ENCODE peak calls at places on chromosome 12, in five cellular contexts. P is A549, B is SK-N-SH, N is transverse colon, D is tibial nerve. U is an unnamed sample.
A peak's percentile ranks its signal among the peaks of the same experiment; 100 is the strongest.

GRCh38 chr12:53096089-53096741 is 1.3 kb upstream of the IGFBP6 start:
- DNase-seq in B (no peak), N (peak; percentile 47), P (no peak), D (peak; percentile 84), U (peak; percentile 71)

GRCh38 chr12:106910202-106910601 is 45.5 kb upstream of the TMEM263 start:
- DNase-seq in P (no peak), D (no peak), N (no peak), B (no peak), U (no peak)

GRCh38 chr12:18403182-18403581 is 141.9 kb downstream of the PIK3C2G start:
- DNase-seq in B (no peak), N (no peak), D (no peak), P (no peak), U (no peak)

GRCh38 chr12:51320695-51321320 is 3.2 kb downstream of the BIN2 start:
- DNase-seq in N (peak; percentile 46), B (peak; percentile 56), P (no peak), D (no peak), U (no peak)

GRCh38 chr12:42143401-42144173 is 1.1 kb downstream of the GXYLT1 start:
- DNase-seq in N (no peak), D (no peak), B (peak; percentile 34), P (no peak), U (no peak)

GRCh38 chr12:100395811-100396210 is 38.9 kb downstream of the SLC17A8 start:
- DNase-seq in P (no peak), D (no peak), B (no peak), N (peak; percentile 51), U (no peak)

GRCh38 chr12:54692353-54692752 is 44.2 kb upstream of the DCD start:
- DNase-seq in P (no peak), D (no peak), N (no peak), B (no peak), U (no peak)

GRCh38 chr12:53489242-53489915 is 9.9 kb downstream of the MAP3K12 start:
- DNase-seq in B (no peak), D (no peak), N (no peak), P (no peak), U (peak; percentile 18)

GRCh38 chr12:29220632-29221336 is 71.7 kb downstream of the FAR2 start:
- DNase-seq in N (no peak), B (no peak), D (no peak), P (no peak), U (no peak)

GRCh38 chr12:45234134-45234865 is 18.4 kb downstream of the ANO6 start:
- DNase-seq in B (peak; percentile 33), N (no peak), D (no peak), P (peak; percentile 84), U (no peak)

GRCh38 chr12:56205445-56205844 is 16.2 kb upstream of the SMARCC2 start:
- DNase-seq in N (no peak), D (no peak), P (no peak), B (no peak), U (no peak)

GRCh38 chr12:110355080-110355479 is 48.4 kb downstream of the ANAPC7 start:
- DNase-seq in P (peak; percentile 68), B (peak; percentile 48), N (no peak), D (no peak), U (no peak)

GRCh38 chr12:124654666-124655316 is 87.4 kb upstream of the NCOR2 start:
- DNase-seq in N (no peak), D (no peak), P (no peak), B (peak; percentile 90), U (no peak)

GRCh38 chr12:63889236-63889635 is 44.7 kb downstream of the SRGAP1 start:
- DNase-seq in B (no peak), P (peak; percentile 39), D (no peak), N (no peak), U (no peak)

GRCh38 chr12:13505224-13505623 is 308.7 kb downstream of the EMP1 start:
- DNase-seq in D (no peak), N (no peak), B (no peak), P (no peak), U (no peak)

GRCh38 chr12:124915249-124916236 is 1.1 kb upstream of the UBC start:
- DNase-seq in P (no peak), B (no peak), N (peak; percentile 73), D (peak; percentile 50), U (no peak)

GRCh38 chr12:64187794-64188193 is 34.3 kb downstream of the KICS2 start:
- DNase-seq in B (no peak), P (no peak), N (no peak), D (no peak), U (no peak)

GRCh38 chr12:124357616-124358015 is 62.7 kb downstream of the RFLNA start:
- DNase-seq in B (no peak), N (no peak), D (no peak), P (no peak), U (peak; percentile 61)

GRCh38 chr12:101407054-101407437 is 526 bp downstream of the ARL1 start:
- DNase-seq in D (no peak), B (no peak), P (no peak), N (no peak), U (no peak)

GRCh38 chr12:50050410-50051280 is 6.8 kb upstream of the ASIC1 start:
- DNase-seq in P (no peak), B (peak; percentile 44), N (peak; percentile 57), D (peak; percentile 43), U (peak; percentile 88)

GRCh38 chr12:110683888-110684287 is 5.0 kb downstream of the HVCN1 start:
- DNase-seq in D (no peak), N (no peak), B (peak; percentile 55), P (no peak), U (no peak)

GRCh38 chr12:127579446-127579845 is 687.5 kb upstream of the TMEM132C start:
- DNase-seq in P (no peak), N (no peak), B (no peak), D (no peak), U (no peak)

GRCh38 chr12:49340971-49341776 is 4.2 kb upstream of the C1QL4 start:
- DNase-seq in N (no peak), P (no peak), D (no peak), B (no peak), U (no peak)

GRCh38 chr12:8816448-8816847 is 6.0 kb upstream of the A2ML1 start:
- DNase-seq in P (no peak), B (no peak), N (no peak), D (no peak), U (no peak)

GRCh38 chr12:46433829-46434228 is 61.3 kb upstream of the SLC38A2 start:
- DNase-seq in N (no peak), B (no peak), D (no peak), P (no peak), U (no peak)

GRCh38 chr12:46432325-46432724 is 59.8 kb upstream of the SLC38A2 start:
- DNase-seq in N (no peak), P (no peak), D (no peak), B (no peak), U (no peak)

GRCh38 chr12:46435625-46436024 is 63.1 kb upstream of the SLC38A2 start:
- DNase-seq in N (no peak), B (no peak), P (no peak), D (no peak), U (no peak)

GRCh38 chr12:46430340-46430948 is 57.9 kb upstream of the SLC38A2 start:
- DNase-seq in B (no peak), N (no peak), D (no peak), P (peak; percentile 74), U (no peak)
- TF ChIP-seq EP300 in B (peak; percentile 88), N (no peak), D (no peak), P (peak; percentile 89), U (peak; percentile 74)

GRCh38 chr12:121980892-121981272 is 40.8 kb upstream of the BCL7A start:
- DNase-seq in B (no peak), P (no peak), D (no peak), N (no peak), U (no peak)

GRCh38 chr12:121983546-121984205 is 38.0 kb upstream of the BCL7A start:
- DNase-seq in B (no peak), P (no peak), D (no peak), N (no peak), U (no peak)

GRCh38 chr12:121980211-121980891 is 41.3 kb upstream of the BCL7A start:
- DNase-seq in N (no peak), P (no peak), B (no peak), D (no peak), U (no peak)

GRCh38 chr12:121982950-121983349 is 38.7 kb upstream of the BCL7A start:
- DNase-seq in N (no peak), D (no peak), P (no peak), B (no peak), U (no peak)

GRCh38 chr12:121981456-121981855 is 40.2 kb upstream of the BCL7A start:
- DNase-seq in P (no peak), N (no peak), B (no peak), D (no peak), U (no peak)
- H3K4me1 ChIP-seq in P (no peaks in the 10 kb centered on the region), N (no peaks in the 10 kb centered on the region), B (no peaks in the 10 kb centered on the region), D (no peaks in the 10 kb centered on the region), U (no peaks in the 10 kb centered on the region)

GRCh38 chr12:10015450-10015849 is 5.0 kb downstream of the CLEC12B start:
- DNase-seq in D (no peak), B (no peak), P (no peak), N (no peak), U (no peak)

GRCh38 chr12:10012630-10013330 is 2.4 kb downstream of the CLEC12B start:
- DNase-seq in P (no peak), D (no peak), B (no peak), N (no peak), U (no peak)

GRCh38 chr12:10021342-10021741 is 9.1 kb upstream of the CLEC9A start:
- DNase-seq in D (no peak), P (no peak), N (no peak), B (no peak), U (no peak)

GRCh38 chr12:10018390-10018789 is 8.0 kb downstream of the CLEC12B start:
- DNase-seq in P (no peak), B (no peak), N (no peak), D (no peak), U (no peak)

DNA sequence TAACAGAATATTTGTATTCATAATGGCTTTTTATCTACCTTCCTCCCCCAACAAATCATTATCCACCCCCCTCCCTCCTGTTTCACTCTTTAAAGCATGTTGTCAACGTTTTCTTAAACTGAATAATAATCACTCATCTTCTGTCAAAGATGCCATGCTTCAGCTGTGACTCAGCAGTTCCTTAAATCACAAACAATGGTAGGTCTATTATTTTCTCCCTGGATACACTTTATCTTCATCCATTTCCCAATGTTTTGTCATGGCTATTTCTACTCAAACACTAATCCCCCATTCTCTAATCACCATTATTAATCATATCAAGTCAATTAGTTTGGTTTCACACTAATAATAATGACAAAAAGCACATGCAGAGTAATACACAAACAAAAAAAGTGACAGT is 6.5 kb downstream of the CLEC12B start:
- DNase-seq in N (no peak), B (no peak), D (no peak), P (peak; percentile 7), U (no peak)
- TF ChIP-seq EP300 in N (no peak), B (no peak), D (no peak), P (no peak), U (no peak)

GRCh38 chr12:80707126-80707829 is at the start of gene MYF6:
- DNase-seq in B (no peak), D (no peak), N (no peak), P (no peak), U (no peak)

GRCh38 chr12:80709811-80710726 is 2.6 kb downstream of the MYF6 start:
- DNase-seq in P (no peak), D (no peak), N (no peak), B (peak; percentile 43), U (peak; percentile 2)

GRCh38 chr12:80707830-80708534 is 548 bp downstream of the MYF6 start:
- DNase-seq in D (no peak), P (no peak), N (no peak), B (no peak), U (peak; percentile 59)

GRCh38 chr12:80710727-80711066 is 3.3 kb downstream of the MYF6 start:
- DNase-seq in D (no peak), B (no peak), P (no peak), N (no peak), U (no peak)

GRCh38 chr12:80708535-80709328 is 1.3 kb downstream of the MYF6 start:
- DNase-seq in B (no peak), P (no peak), D (no peak), N (no peak), U (no peak)
- H3K4me1 ChIP-seq in B (no peaks in the 10 kb centered on the region), P (no peaks in the 10 kb centered on the region), D (no peaks in the 10 kb centered on the region), N (no peaks in the 10 kb centered on the region), U (no peaks in the 10 kb centered on the region)

U was measured in upper lobe of left lung.